ENCODE peak calls at places on chromosomes 13 and 19, in four cellular contexts. One of them, this sample, is unnamed. For H3K4me1, the result is how much of the 10 kb centered on the place peaks cover.

GRCh38 chr13:20391597-20392452 is 133.8 kb downstream of the CRYL1 start:
- DNase-seq in mammary epithelial cell: no peak
- DNase-seq in astrocyte: no peak
- DNase-seq in fibroblast of lung: no peak
- DNase-seq in this sample: peak

GRCh38 chr19:58291943-58292342 is 13.2 kb downstream of the ZNF8 start:
- DNase-seq in astrocyte: no peak
- DNase-seq in fibroblast of lung: no peak
- DNase-seq in mammary epithelial cell: no peak
- DNase-seq in this sample: no peak

GRCh38 chr13:41456768-41457588 is at the start of gene RGCC:
- DNase-seq in mammary epithelial cell: peak
- DNase-seq in astrocyte: peak
- DNase-seq in fibroblast of lung: peak
- DNase-seq in this sample: peak

GRCh38 chr19:29324717-29325116 is 111.8 kb upstream of the UQCRFS1 start:
- DNase-seq in fibroblast of lung: no peak
- DNase-seq in astrocyte: no peak
- DNase-seq in mammary epithelial cell: no peak
- DNase-seq in this sample: no peak

GRCh38 chr13:73336789-73337188 is 278.0 kb downstream of the KLF5 start:
- DNase-seq in mammary epithelial cell: peak
- DNase-seq in fibroblast of lung: peak
- DNase-seq in astrocyte: no peak
- DNase-seq in this sample: no peak

GRCh38 chr19:30224689-30225606 is 147.2 kb upstream of the ZNF536 start:
- DNase-seq in fibroblast of lung: no peak
- DNase-seq in mammary epithelial cell: no peak
- DNase-seq in astrocyte: no peak
- DNase-seq in this sample: peak

GRCh38 chr19:17926044-17926443 is 6.8 kb upstream of the CCDC124 start:
- DNase-seq in fibroblast of lung: no peak
- DNase-seq in astrocyte: no peak
- DNase-seq in mammary epithelial cell: no peak
- DNase-seq in this sample: no peak

GRCh38 chr19:54414156-54414555 is 1.1 kb upstream of the TTYH1 start:
- DNase-seq in astrocyte: no peak
- DNase-seq in mammary epithelial cell: no peak
- DNase-seq in fibroblast of lung: no peak
- DNase-seq in this sample: no peak

GRCh38 chr13:99281811-99282263 is 23.7 kb upstream of the GPR18 start:
- DNase-seq in astrocyte: no peak
- DNase-seq in fibroblast of lung: no peak
- DNase-seq in mammary epithelial cell: no peak
- DNase-seq in this sample: no peak

GRCh38 chr13:74145249-74145970 is 11.2 kb upstream of the KLF12 start:
- DNase-seq in mammary epithelial cell: no peak
- DNase-seq in astrocyte: peak
- DNase-seq in fibroblast of lung: peak
- DNase-seq in this sample: no peak

GRCh38 chr13:85828094-85828684 is 29.0 kb upstream of the SLITRK6 start:
- DNase-seq in mammary epithelial cell: no peak
- DNase-seq in fibroblast of lung: peak
- DNase-seq in astrocyte: peak
- DNase-seq in this sample: no peak

GRCh38 chr13:27360562-27360961 is 63.9 kb upstream of the GTF3A start:
- DNase-seq in mammary epithelial cell: no peak
- DNase-seq in astrocyte: no peak
- DNase-seq in fibroblast of lung: no peak
- DNase-seq in this sample: no peak

GRCh38 chr19:15466851-15467733 is 2.7 kb upstream of the RASAL3 start:
- DNase-seq in fibroblast of lung: peak
- DNase-seq in astrocyte: peak
- DNase-seq in mammary epithelial cell: no peak
- DNase-seq in this sample: no peak

GRCh38 chr19:40807147-40808020 is 8.4 kb downstream of the EGLN2 start:
- DNase-seq in astrocyte: no peak
- DNase-seq in mammary epithelial cell: no peak
- DNase-seq in fibroblast of lung: no peak
- DNase-seq in this sample: peak

GRCh38 chr19:7366701-7367420 is 18.1 kb downstream of the ARHGEF18 start:
- DNase-seq in mammary epithelial cell: peak
- DNase-seq in astrocyte: peak
- DNase-seq in fibroblast of lung: peak
- DNase-seq in this sample: no peak

DNA sequence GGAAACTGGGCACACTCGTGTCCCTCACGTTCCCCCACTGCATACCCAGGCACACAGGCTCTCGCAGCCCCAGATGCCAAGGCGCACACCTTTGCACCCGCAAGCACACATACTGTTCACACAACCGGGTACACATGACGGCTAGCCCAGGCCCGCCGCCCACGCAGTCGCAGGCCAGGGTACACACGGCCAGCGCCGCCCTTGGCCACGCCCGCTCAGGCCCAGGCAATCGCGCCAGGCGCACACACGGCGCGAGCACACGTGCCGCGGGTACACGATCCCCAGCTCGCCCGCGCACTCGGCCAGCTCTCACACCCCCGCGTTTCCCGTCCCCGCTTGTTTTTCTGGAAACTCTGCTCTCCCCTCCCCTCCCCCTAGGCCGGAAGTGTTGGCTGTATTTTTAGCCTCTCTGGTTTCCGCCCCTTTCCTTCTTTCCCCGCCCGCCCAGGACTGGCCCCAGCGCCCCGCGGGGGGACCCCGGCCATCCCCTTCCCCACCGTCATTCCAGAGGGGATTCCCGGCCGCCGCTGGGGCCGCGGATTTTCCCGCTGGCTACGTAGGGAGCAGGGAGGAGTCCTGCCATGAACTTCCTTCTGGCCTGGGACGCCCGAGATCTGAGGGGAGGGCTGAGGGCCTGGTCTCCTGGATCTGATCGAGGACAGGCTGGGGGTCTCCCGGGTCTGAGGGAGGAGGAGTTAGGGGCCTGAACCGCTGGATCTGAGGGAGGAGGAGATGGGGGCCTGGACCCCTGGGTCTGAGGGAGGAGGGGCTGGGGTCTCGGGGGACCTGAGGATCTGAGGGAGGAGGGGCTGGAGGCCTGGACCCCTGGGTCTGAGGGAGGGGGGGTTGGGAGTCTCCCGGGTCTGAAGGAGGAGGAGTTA is 4.0 kb upstream of the ZFP36 start:
- DNase-seq in mammary epithelial cell: peak
- DNase-seq in astrocyte: peak
- DNase-seq in fibroblast of lung: peak
- DNase-seq in this sample: peak
- H3K4me1 ChIP-seq in mammary epithelial cell: under half
- H3K4me1 ChIP-seq in astrocyte: under half
- H3K4me1 ChIP-seq in fibroblast of lung: under half
- H3K4me1 ChIP-seq in this sample: under half

GRCh38 chr13:42873081-42873480 is 91.7 kb downstream of the FAM216B start:
- DNase-seq in astrocyte: no peak
- DNase-seq in mammary epithelial cell: no peak
- DNase-seq in fibroblast of lung: no peak
- DNase-seq in this sample: no peak
- H3K27ac ChIP-seq in astrocyte: no peak
- H3K27ac ChIP-seq in mammary epithelial cell: no peak
- H3K27ac ChIP-seq in fibroblast of lung: no peak
- H3K27ac ChIP-seq in this sample: no peak

GRCh38 chr19:28309072-28309471 is 903.9 kb downstream of the UQCRFS1 start:
- DNase-seq in fibroblast of lung: no peak
- DNase-seq in mammary epithelial cell: no peak
- DNase-seq in astrocyte: no peak
- DNase-seq in this sample: no peak
- H3K9ac ChIP-seq in fibroblast of lung: no peak
- H3K9ac ChIP-seq in mammary epithelial cell: no peak
- H3K9ac ChIP-seq in astrocyte: no peak
- H3K9ac ChIP-seq in this sample: no peak

DNA sequence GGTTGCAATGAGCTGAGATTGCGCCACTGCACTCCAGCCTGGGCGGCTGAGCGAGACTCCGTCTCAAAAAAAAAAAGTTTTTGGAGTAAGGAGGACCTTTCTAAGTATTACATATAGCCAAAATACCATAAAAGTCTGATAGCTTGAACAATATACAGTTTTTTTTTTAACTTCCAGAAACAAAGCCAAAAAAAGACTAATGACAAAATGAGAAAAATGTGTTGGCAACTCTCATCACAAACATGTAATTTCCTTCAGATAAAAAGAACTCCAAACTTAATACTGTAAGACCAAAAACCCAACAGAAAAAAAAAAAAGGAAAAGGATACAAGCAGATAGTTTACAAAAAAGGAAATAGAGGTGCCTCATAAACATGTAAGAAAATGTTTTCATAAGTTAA is 68.2 kb upstream of the MED4 start:
- DNase-seq in mammary epithelial cell: no peak
- DNase-seq in fibroblast of lung: no peak
- DNase-seq in astrocyte: no peak
- DNase-seq in this sample: no peak
- H3K4me1 ChIP-seq in mammary epithelial cell: under half
- H3K4me1 ChIP-seq in fibroblast of lung: under half
- H3K4me1 ChIP-seq in astrocyte: under half
- H3K4me1 ChIP-seq in this sample: under half

DNA sequence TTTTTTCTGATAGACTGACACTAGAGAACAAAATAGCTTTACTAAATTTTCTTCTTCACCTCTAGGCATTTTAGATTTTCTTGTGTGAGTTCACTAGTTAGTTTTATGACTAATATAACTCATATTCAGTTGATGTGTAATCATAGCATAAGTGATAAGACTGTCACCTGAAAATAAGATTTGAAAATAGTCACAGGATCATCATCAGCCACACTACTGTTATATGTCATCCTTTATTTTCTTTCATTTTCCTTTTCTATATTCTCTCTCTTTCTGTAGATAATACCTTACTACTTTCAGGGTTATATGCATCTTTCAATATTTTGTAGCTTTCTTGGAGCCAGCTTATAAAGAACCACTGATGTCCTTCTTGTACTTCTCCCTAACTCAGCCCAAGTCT is 292.6 kb downstream of the TDRD3 start:
- DNase-seq in fibroblast of lung: no peak
- DNase-seq in astrocyte: no peak
- DNase-seq in mammary epithelial cell: no peak
- DNase-seq in this sample: no peak
- H3K27ac ChIP-seq in fibroblast of lung: no peak
- H3K27ac ChIP-seq in astrocyte: no peak
- H3K27ac ChIP-seq in mammary epithelial cell: no peak
- H3K27ac ChIP-seq in this sample: no peak

GRCh38 chr19:35612224-35612558 is 344 bp upstream of the HAUS5 start:
- DNase-seq in mammary epithelial cell: no peak
- DNase-seq in fibroblast of lung: no peak
- DNase-seq in astrocyte: no peak
- DNase-seq in this sample: no peak

GRCh38 chr19:35609881-35610353 is 2.6 kb upstream of the HAUS5 start:
- DNase-seq in mammary epithelial cell: no peak
- DNase-seq in astrocyte: no peak
- DNase-seq in fibroblast of lung: no peak
- DNase-seq in this sample: no peak

GRCh38 chr19:35612559-35613321 is at the start of gene HAUS5:
- DNase-seq in astrocyte: peak
- DNase-seq in mammary epithelial cell: peak
- DNase-seq in fibroblast of lung: peak
- DNase-seq in this sample: peak

GRCh38 chr19:35615036-35615435 is 2.5 kb downstream of the HAUS5 start:
- DNase-seq in fibroblast of lung: no peak
- DNase-seq in astrocyte: no peak
- DNase-seq in mammary epithelial cell: no peak
- DNase-seq in this sample: no peak

GRCh38 chr19:35613574-35613973 is 1.0 kb downstream of the HAUS5 start:
- DNase-seq in mammary epithelial cell: no peak
- DNase-seq in fibroblast of lung: no peak
- DNase-seq in astrocyte: no peak
- DNase-seq in this sample: no peak
- H3K9ac ChIP-seq in mammary epithelial cell: no peak
- H3K9ac ChIP-seq in fibroblast of lung: no peak
- H3K9ac ChIP-seq in astrocyte: no peak
- H3K9ac ChIP-seq in this sample: no peak

DNA sequence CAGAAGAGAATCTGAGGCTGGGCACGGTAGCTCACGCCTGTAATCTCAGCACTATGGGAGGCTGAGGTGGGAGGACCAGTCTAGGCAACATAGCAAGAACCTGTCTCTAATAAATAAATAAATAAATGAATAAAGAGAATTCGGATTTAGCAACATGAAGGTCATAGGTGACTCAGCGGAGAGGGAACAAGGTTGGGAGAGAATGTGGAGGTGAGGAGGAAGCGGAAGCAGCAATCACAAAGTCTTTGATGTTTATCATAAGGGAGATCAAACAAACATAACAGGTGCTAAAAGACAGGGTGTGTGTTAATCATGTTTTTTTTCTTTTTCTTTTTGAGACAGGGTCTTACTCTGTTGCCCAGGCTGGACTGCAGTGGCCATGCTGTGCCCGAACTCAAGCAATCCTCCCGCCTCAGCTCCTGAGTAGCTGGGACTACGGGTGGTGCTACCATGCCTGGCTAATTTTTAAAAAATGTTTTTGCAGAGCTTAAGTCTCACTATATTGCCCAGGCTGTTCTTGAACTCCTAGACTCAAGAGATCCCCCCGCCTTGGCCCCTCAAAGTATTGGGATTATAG is 16.3 kb downstream of the PBX4 start:
- DNase-seq in astrocyte: no peak
- DNase-seq in fibroblast of lung: no peak
- DNase-seq in mammary epithelial cell: no peak
- DNase-seq in this sample: no peak
- H3K4me1 ChIP-seq in astrocyte: under half
- H3K4me1 ChIP-seq in fibroblast of lung: under half
- H3K4me1 ChIP-seq in mammary epithelial cell: under half
- H3K4me1 ChIP-seq in this sample: under half

DNA sequence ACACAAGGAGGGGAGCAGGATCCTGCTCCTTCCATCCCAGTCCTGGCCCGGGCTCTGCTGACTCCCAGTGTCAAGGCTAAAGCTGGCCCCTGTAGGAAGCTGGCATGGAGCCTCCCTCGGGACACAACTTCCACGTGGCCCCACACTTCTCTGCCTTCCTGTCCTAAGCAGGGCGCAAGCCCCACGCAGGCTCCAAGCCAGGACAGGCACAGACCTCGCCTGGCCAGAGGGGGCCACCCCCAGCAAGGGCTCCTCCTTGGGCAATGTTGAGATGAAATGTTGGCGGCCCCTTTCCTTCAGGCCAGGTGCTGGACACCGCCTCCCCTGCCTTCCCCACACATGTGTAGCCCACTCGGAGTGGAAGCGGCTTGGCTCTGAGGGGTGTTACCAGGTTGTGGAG is 66.6 kb downstream of the COL4A1 start:
- DNase-seq in astrocyte: no peak
- DNase-seq in fibroblast of lung: no peak
- DNase-seq in mammary epithelial cell: no peak
- DNase-seq in this sample: no peak
- H3K27ac ChIP-seq in astrocyte: no peak
- H3K27ac ChIP-seq in fibroblast of lung: no peak
- H3K27ac ChIP-seq in mammary epithelial cell: no peak
- H3K27ac ChIP-seq in this sample: no peak